ENCODE peak calls at places on chromosomes 13 and 19, in seven cellular contexts. U is NCI-H1930; Y is mesothelial cell of epicardium; I is Calu3; A is psoas muscle; V is T47D; O is activated CD4-positive, alpha-beta memory T cell treated with anti-CD3 and anti-CD28 coated beads, Interleukin-2, amount 10 ng/mL, durations not matched to agents 7 days and 5 days. E is an unnamed sample.

GRCh38 chr13:32023698-32024097 is 7.9 kb upstream of the FRY start:
- DNase-seq in U (no peak), Y (no peak), I (no peak), A (no peak), V (no peak), O (no peak), E (peak; percentile 14)

GRCh38 chr19:42065051-42065450 is 5.0 kb downstream of the GRIK5 start:
- DNase-seq in U (no peak), Y (no peak), I (no peak), A (no peak), V (no peak), O (no peak), E (no peak)

GRCh38 chr13:32432856-32433255 is 4.9 kb upstream of the N4BP2L1 start:
- DNase-seq in U (no peak), Y (no peak), I (no peak), A (no peak), V (peak; percentile 2), O (no peak), E (no peak)

GRCh38 chr13:57353831-57354230 is 186.8 kb downstream of the PRR20E start:
- DNase-seq in U (no peak), Y (no peak), I (no peak), A (no peak), V (no peak), O (no peak), E (no peak)

GRCh38 chr13:31772231-31772630 is 32.9 kb downstream of the RXFP2 start:
- DNase-seq in U (no peak), Y (no peak), I (no peak), A (no peak), V (no peak), O (no peak), E (no peak)

GRCh38 chr19:39403331-39404312 is 3.0 kb upstream of the ZFP36 start:
- DNase-seq in U (no peak), Y (peak; percentile 87), I (peak; percentile 99), A (peak; percentile 100), V (peak; percentile 96), O (peak; percentile 95), E (peak; percentile 100)

GRCh38 chr13:30121666-30122065 is 185.7 kb downstream of the KATNAL1 start:
- DNase-seq in U (no peak), Y (no peak), I (no peak), A (no peak), V (no peak), O (peak; percentile 40), E (no peak)

GRCh38 chr19:35039881-35040456 is 1.6 kb upstream of the HPN start:
- DNase-seq in U (no peak), Y (no peak), I (no peak), A (no peak), V (no peak), O (no peak), E (no peak)

GRCh38 chr19:17227798-17228367 is 1.9 kb downstream of the OCEL1 start:
- DNase-seq in U (no peak), Y (no peak), I (no peak), A (peak; percentile 63), V (no peak), O (no peak), E (no peak)

GRCh38 chr13:105446197-105446596 is 1089.3 kb downstream of the EFNB2 start:
- DNase-seq in U (no peak), Y (no peak), I (no peak), A (no peak), V (no peak), O (no peak), E (peak; percentile 10)

GRCh38 chr19:33429891-33430673 is 56.6 kb downstream of the CEBPG start:
- DNase-seq in U (no peak), Y (no peak), I (no peak), A (peak; percentile 26), V (no peak), O (no peak), E (no peak)

GRCh38 chr13:44271915-44272341 is 101.7 kb upstream of the SERP2 start:
- DNase-seq in U (no peak), Y (no peak), I (no peak), A (peak; percentile 80), V (peak; percentile 1), O (no peak), E (peak; percentile 26)

GRCh38 chr13:90918551-90918950 is 428.9 kb upstream of the MIR17HG start:
- DNase-seq in U (no peak), Y (no peak), I (no peak), A (no peak), V (no peak), O (no peak), E (peak; percentile 45)

GRCh38 chr13:107006646-107007045 is 438.7 kb upstream of the ARGLU1 start:
- DNase-seq in U (no peak), Y (no peak), I (no peak), A (no peak), V (no peak), O (no peak), E (no peak)

GRCh38 chr19:50820086-50820485 is 3.5 kb downstream of the KLK1 start:
- DNase-seq in U (no peak), Y (no peak), I (no peak), A (no peak), V (no peak), O (no peak), E (no peak)

GRCh38 chr13:33194820-33195692 is 90.5 kb downstream of the STARD13 start:
- DNase-seq in U (no peak), Y (no peak), I (no peak), A (no peak), V (no peak), O (no peak), E (peak; percentile 93)

GRCh38 chr19:54035215-54036178 is 28.2 kb downstream of the VSTM1 start:
- DNase-seq in U (no peak), Y (no peak), I (no peak), A (no peak), V (no peak), O (no peak), E (peak; percentile 94)

GRCh38 chr13:21550918-21551317 is 53.1 kb downstream of the MICU2 start:
- DNase-seq in U (no peak), Y (no peak), I (no peak), A (no peak), V (no peak), O (no peak), E (no peak)

GRCh38 chr13:60095300-60095699 is 68.4 kb downstream of the DIAPH3 start:
- DNase-seq in U (no peak), Y (no peak), I (no peak), A (no peak), V (no peak), O (no peak), E (no peak)

GRCh38 chr19:3879656-3880055 is 829 bp upstream of the ATCAY start:
- DNase-seq in U (no peak), Y (no peak), I (no peak), A (no peak), V (no peak), O (no peak), E (no peak)

GRCh38 chr13:89267734-89268133 is 1596.6 kb downstream of the SLITRK5 start:
- DNase-seq in U (no peak), Y (no peak), I (no peak), A (no peak), V (no peak), O (no peak), E (no peak)

GRCh38 chr19:18349524-18350128 is 9.2 kb downstream of the PGPEP1 start:
- DNase-seq in U (no peak), Y (peak; percentile 71), I (peak; percentile 70), A (peak; percentile 73), V (peak; percentile 50), O (peak; percentile 33), E (peak; percentile 63)

GRCh38 chr13:68759617-68760016 is 1348.0 kb upstream of the ATXN8OS start:
- DNase-seq in U (no peak), Y (no peak), I (no peak), A (no peak), V (no peak), O (no peak), E (no peak)

GRCh38 chr13:109180905-109181425 is 551.6 kb downstream of the MYO16 start:
- DNase-seq in U (no peak), Y (no peak), I (no peak), A (no peak), V (no peak), O (no peak), E (peak; percentile 70)

GRCh38 chr13:71621152-71622124 is 245.6 kb downstream of the DACH1 start:
- DNase-seq in U (peak; percentile 94), Y (no peak), I (no peak), A (no peak), V (no peak), O (no peak), E (no peak)

GRCh38 chr13:46831588-46832194 is 34.7 kb upstream of the ESD start:
- DNase-seq in U (peak; percentile 14), Y (peak; percentile 59), I (peak; percentile 38), A (no peak), V (peak; percentile 59), O (peak; percentile 26), E (peak; percentile 71)

GRCh38 chr13:77846173-77846572 is 72.5 kb downstream of the EDNRB start:
- DNase-seq in U (no peak), Y (no peak), I (no peak), A (no peak), V (no peak), O (no peak), E (no peak)

GRCh38 chr13:99214232-99214631 is 13.6 kb downstream of the UBAC2 start:
- DNase-seq in U (no peak), Y (no peak), I (no peak), A (no peak), V (no peak), O (no peak), E (no peak)

GRCh38 chr13:72651196-72651595 is 76.2 kb downstream of the MZT1 start:
- DNase-seq in U (no peak), Y (no peak), I (no peak), A (no peak), V (peak; percentile 36), O (no peak), E (peak; percentile 0)

GRCh38 chr13:57865600-57866294 is 234.2 kb downstream of the PCDH17 start:
- DNase-seq in U (no peak), Y (no peak), I (no peak), A (no peak), V (peak; percentile 19), O (no peak), E (no peak)

GRCh38 chr19:23547816-23548430 is 139.1 kb downstream of the ZNF675 start:
- DNase-seq in U (no peak), Y (no peak), I (no peak), A (no peak), V (no peak), O (no peak), E (no peak)

GRCh38 chr13:25752957-25753540 is 298.8 kb downstream of the SHISA2 start:
- DNase-seq in U (no peak), Y (no peak), I (no peak), A (peak; percentile 67), V (peak; percentile 27), O (peak; percentile 50), E (peak; percentile 81)

GRCh38 chr19:51712461-51713081 is 11.2 kb downstream of the HAS1 start:
- DNase-seq in U (no peak), Y (no peak), I (peak; percentile 48), A (no peak), V (peak; percentile 81), O (no peak), E (peak; percentile 55)

GRCh38 chr13:82664183-82664582 is 1218.1 kb downstream of the SLITRK1 start:
- DNase-seq in U (no peak), Y (no peak), I (no peak), A (no peak), V (no peak), O (no peak), E (no peak)

GRCh38 chr19:33302974-33303790 is 848 bp upstream of the CEBPA start:
- DNase-seq in U (no peak), Y (peak; percentile 74), I (peak; percentile 74), A (peak; percentile 82), V (peak; percentile 75), O (no peak), E (peak; percentile 32)

GRCh38 chr13:78649997-78650724 is 8.8 kb downstream of the OBI1 start:
- DNase-seq in U (no peak), Y (no peak), I (no peak), A (no peak), V (no peak), O (no peak), E (no peak)